ENCODE peak calls at places on chromosomes 6 and 20, in eight cellular contexts. A, E, N, U, Q, O, B and M are unnamed samples.

GRCh38 chr6:4134841-4135664 is at the start of gene ECI2:
- DNase-seq in A (peak), E (peak), N (peak), U (peak), Q (no peak), O (peak), B (no peak), M (no peak)

GRCh38 chr6:47437592-47437991 is 40.0 kb upstream of the CD2AP start:
- DNase-seq in A (no peak), E (no peak), N (no peak), U (no peak), Q (no peak), O (no peak), B (no peak), M (no peak)

GRCh38 chr6:53761036-53761435 is 33.8 kb upstream of the LRRC1 start:
- DNase-seq in A (no peak), E (no peak), N (no peak), U (no peak), Q (no peak), O (no peak), B (no peak), M (no peak)

GRCh38 chr6:17863971-17864754 is 123.3 kb downstream of the KIF13A start:
- DNase-seq in A (no peak), E (no peak), N (no peak), U (peak), Q (no peak), O (peak), B (peak), M (no peak)

GRCh38 chr20:5642155-5642981 is 107.8 kb upstream of the SHLD1 start:
- DNase-seq in A (no peak), E (peak), N (no peak), U (peak), Q (peak), O (no peak), B (peak), M (no peak)

GRCh38 chr20:23753194-23753548 is 2.4 kb upstream of the CST1 start:
- DNase-seq in A (no peak), E (no peak), N (no peak), U (no peak), Q (no peak), O (no peak), B (no peak), M (no peak)

GRCh38 chr20:64156136-64156885 is 7.9 kb upstream of the MYT1 start:
- DNase-seq in A (no peak), E (no peak), N (no peak), U (no peak), Q (peak), O (no peak), B (no peak), M (no peak)

GRCh38 chr6:45741437-45742166 is 274.1 kb downstream of the CLIC5 start:
- DNase-seq in A (no peak), E (no peak), N (no peak), U (no peak), Q (no peak), O (no peak), B (peak), M (peak)

GRCh38 chr6:162029873-162030576 is 697.5 kb downstream of the PRKN start:
- DNase-seq in A (no peak), E (no peak), N (no peak), U (no peak), Q (no peak), O (no peak), B (no peak), M (no peak)

GRCh38 chr6:79377830-79378460 is 143.5 kb upstream of the HMGN3 start:
- DNase-seq in A (no peak), E (no peak), N (no peak), U (peak), Q (no peak), O (peak), B (peak), M (no peak)

GRCh38 chr6:26022166-26022510 is 59.5 kb downstream of the TRIM38 start:
- DNase-seq in A (no peak), E (peak), N (peak), U (peak), Q (peak), O (peak), B (peak), M (no peak)